ENCODE peak calls at places on chromosomes 13 and 19, in ten cellular contexts. One of them, this sample, is unnamed.

GRCh38 chr19:4322942-4323665 is 15.5 kb downstream of the STAP2 start:
- DNase-seq in astrocyte of the hippocampus: no peak
- DNase-seq in glutamatergic neuron: no peak
- DNase-seq in NCI-H1436: no peak
- DNase-seq in CD4-positive, alpha-beta memory T cell: no peak
- DNase-seq in A549: peak
- DNase-seq in nucleus accumbens: no peak
- DNase-seq in M059J: no peak
- DNase-seq in neural crest cell: no peak
- DNase-seq in LoVo: no peak
- DNase-seq in this sample: no peak

GRCh38 chr13:53240316-53240715 is 211.7 kb downstream of the OLFM4 start:
- DNase-seq in glutamatergic neuron: peak
- DNase-seq in A549: no peak
- DNase-seq in NCI-H1436: no peak
- DNase-seq in M059J: no peak
- DNase-seq in LoVo: no peak
- DNase-seq in CD4-positive, alpha-beta memory T cell: no peak
- DNase-seq in astrocyte of the hippocampus: no peak
- DNase-seq in nucleus accumbens: no peak
- DNase-seq in neural crest cell: no peak
- DNase-seq in this sample: no peak

GRCh38 chr19:10971107-10971715 is 10.4 kb downstream of the SMARCA4 start:
- DNase-seq in LoVo: no peak
- DNase-seq in CD4-positive, alpha-beta memory T cell: no peak
- DNase-seq in nucleus accumbens: no peak
- DNase-seq in A549: no peak
- DNase-seq in astrocyte of the hippocampus: no peak
- DNase-seq in neural crest cell: no peak
- DNase-seq in glutamatergic neuron: no peak
- DNase-seq in M059J: no peak
- DNase-seq in NCI-H1436: no peak
- DNase-seq in this sample: no peak

GRCh38 chr19:53463263-53463662 is 4.3 kb upstream of the ZNF813 start:
- DNase-seq in CD4-positive, alpha-beta memory T cell: no peak
- DNase-seq in nucleus accumbens: no peak
- DNase-seq in astrocyte of the hippocampus: peak
- DNase-seq in NCI-H1436: no peak
- DNase-seq in LoVo: no peak
- DNase-seq in A549: no peak
- DNase-seq in M059J: no peak
- DNase-seq in glutamatergic neuron: peak
- DNase-seq in neural crest cell: no peak
- DNase-seq in this sample: no peak

GRCh38 chr13:76326343-76326742 is 559.9 kb downstream of the KCTD12 start:
- DNase-seq in nucleus accumbens: no peak
- DNase-seq in astrocyte of the hippocampus: no peak
- DNase-seq in A549: no peak
- DNase-seq in LoVo: no peak
- DNase-seq in CD4-positive, alpha-beta memory T cell: no peak
- DNase-seq in glutamatergic neuron: no peak
- DNase-seq in M059J: no peak
- DNase-seq in NCI-H1436: no peak
- DNase-seq in neural crest cell: no peak
- DNase-seq in this sample: no peak

GRCh38 chr19:13813147-13813546 is 17.9 kb downstream of the ZSWIM4 start:
- DNase-seq in glutamatergic neuron: no peak
- DNase-seq in M059J: no peak
- DNase-seq in LoVo: no peak
- DNase-seq in astrocyte of the hippocampus: no peak
- DNase-seq in CD4-positive, alpha-beta memory T cell: no peak
- DNase-seq in neural crest cell: no peak
- DNase-seq in NCI-H1436: no peak
- DNase-seq in A549: no peak
- DNase-seq in nucleus accumbens: no peak
- DNase-seq in this sample: no peak

GRCh38 chr13:50916701-50917184 is 7.2 kb downstream of the RNASEH2B start:
- DNase-seq in neural crest cell: no peak
- DNase-seq in nucleus accumbens: no peak
- DNase-seq in A549: no peak
- DNase-seq in LoVo: no peak
- DNase-seq in NCI-H1436: no peak
- DNase-seq in M059J: no peak
- DNase-seq in glutamatergic neuron: no peak
- DNase-seq in CD4-positive, alpha-beta memory T cell: no peak
- DNase-seq in astrocyte of the hippocampus: no peak
- DNase-seq in this sample: no peak

GRCh38 chr13:50928609-50929274 is 19.2 kb downstream of the RNASEH2B start:
- DNase-seq in glutamatergic neuron: no peak
- DNase-seq in A549: no peak
- DNase-seq in nucleus accumbens: no peak
- DNase-seq in CD4-positive, alpha-beta memory T cell: no peak
- DNase-seq in M059J: no peak
- DNase-seq in neural crest cell: no peak
- DNase-seq in astrocyte of the hippocampus: no peak
- DNase-seq in LoVo: no peak
- DNase-seq in NCI-H1436: no peak
- DNase-seq in this sample: no peak

GRCh38 chr13:107669356-107669755 is 546.0 kb downstream of the LIG4 start:
- DNase-seq in A549: no peak
- DNase-seq in CD4-positive, alpha-beta memory T cell: no peak
- DNase-seq in M059J: peak
- DNase-seq in LoVo: no peak
- DNase-seq in neural crest cell: no peak
- DNase-seq in NCI-H1436: no peak
- DNase-seq in glutamatergic neuron: no peak
- DNase-seq in astrocyte of the hippocampus: peak
- DNase-seq in nucleus accumbens: no peak
- DNase-seq in this sample: no peak

GRCh38 chr19:23436944-23437343 is 41.7 kb upstream of the ZNF91 start:
- DNase-seq in LoVo: no peak
- DNase-seq in neural crest cell: no peak
- DNase-seq in M059J: no peak
- DNase-seq in nucleus accumbens: no peak
- DNase-seq in glutamatergic neuron: no peak
- DNase-seq in astrocyte of the hippocampus: no peak
- DNase-seq in A549: peak
- DNase-seq in CD4-positive, alpha-beta memory T cell: no peak
- DNase-seq in NCI-H1436: no peak
- DNase-seq in this sample: no peak

GRCh38 chr13:41050041-41050440 is 11.3 kb upstream of the WBP4 start:
- DNase-seq in neural crest cell: no peak
- DNase-seq in astrocyte of the hippocampus: no peak
- DNase-seq in nucleus accumbens: no peak
- DNase-seq in CD4-positive, alpha-beta memory T cell: no peak
- DNase-seq in glutamatergic neuron: no peak
- DNase-seq in M059J: no peak
- DNase-seq in LoVo: no peak
- DNase-seq in NCI-H1436: no peak
- DNase-seq in A549: no peak
- DNase-seq in this sample: no peak

GRCh38 chr19:41192574-41193419 is at the start of gene CYP2S1:
- DNase-seq in nucleus accumbens: no peak
- DNase-seq in LoVo: peak
- DNase-seq in NCI-H1436: no peak
- DNase-seq in M059J: peak
- DNase-seq in A549: peak
- DNase-seq in CD4-positive, alpha-beta memory T cell: no peak
- DNase-seq in neural crest cell: no peak
- DNase-seq in glutamatergic neuron: peak
- DNase-seq in astrocyte of the hippocampus: peak
- DNase-seq in this sample: no peak

GRCh38 chr19:58154287-58154678 is 3.7 kb upstream of the ZNF329 start:
- DNase-seq in neural crest cell: peak
- DNase-seq in nucleus accumbens: no peak
- DNase-seq in astrocyte of the hippocampus: peak
- DNase-seq in NCI-H1436: no peak
- DNase-seq in A549: no peak
- DNase-seq in glutamatergic neuron: peak
- DNase-seq in CD4-positive, alpha-beta memory T cell: peak
- DNase-seq in LoVo: no peak
- DNase-seq in M059J: peak
- DNase-seq in this sample: no peak

GRCh38 chr13:65929436-65929835 is 1300.7 kb downstream of the PCDH9 start:
- DNase-seq in M059J: no peak
- DNase-seq in CD4-positive, alpha-beta memory T cell: no peak
- DNase-seq in LoVo: no peak
- DNase-seq in NCI-H1436: no peak
- DNase-seq in astrocyte of the hippocampus: no peak
- DNase-seq in A549: no peak
- DNase-seq in nucleus accumbens: no peak
- DNase-seq in glutamatergic neuron: no peak
- DNase-seq in neural crest cell: no peak
- DNase-seq in this sample: no peak

GRCh38 chr13:32878172-32878571 is 138.1 kb upstream of the KL start:
- DNase-seq in glutamatergic neuron: no peak
- DNase-seq in M059J: peak
- DNase-seq in astrocyte of the hippocampus: peak
- DNase-seq in nucleus accumbens: no peak
- DNase-seq in neural crest cell: no peak
- DNase-seq in LoVo: peak
- DNase-seq in NCI-H1436: no peak
- DNase-seq in CD4-positive, alpha-beta memory T cell: no peak
- DNase-seq in A549: peak
- DNase-seq in this sample: peak

GRCh38 chr13:77781804-77782203 is 84.3 kb downstream of the SLAIN1 start:
- DNase-seq in A549: no peak
- DNase-seq in astrocyte of the hippocampus: no peak
- DNase-seq in CD4-positive, alpha-beta memory T cell: no peak
- DNase-seq in nucleus accumbens: no peak
- DNase-seq in glutamatergic neuron: no peak
- DNase-seq in M059J: no peak
- DNase-seq in neural crest cell: no peak
- DNase-seq in LoVo: no peak
- DNase-seq in NCI-H1436: no peak
- DNase-seq in this sample: no peak

This sample was measured in NCI-H460.